ENCODE peak calls at places on chromosome 2, in four cellular contexts. S is H9, R is IMR-90, H is H1. Z is an unnamed sample.

GRCh38 chr2:203685789-203686433 is 20.5 kb upstream of the CD28 start:
- DNase-seq in S (no peak), H (no peak), R (no peak), Z (no peak)

GRCh38 chr2:126895336-126895735 is 3.4 kb upstream of the TEX51 start:
- DNase-seq in S (peak), R (no peak), H (no peak), Z (no peak)

GRCh38 chr2:150610670-150611279 is 123.3 kb upstream of the RND3 start:
- DNase-seq in S (peak), R (peak), H (no peak), Z (peak)

GRCh38 chr2:14781148-14781547 is 148.6 kb downstream of the LRATD1 start:
- DNase-seq in H (no peak), S (no peak), R (no peak), Z (no peak)

GRCh38 chr2:7272180-7272579 is 355.0 kb downstream of the RNF144A start:
- DNase-seq in R (peak), S (no peak), H (no peak), Z (no peak)

GRCh38 chr2:65579506-65580235 is 147.3 kb upstream of the SPRED2 start:
- DNase-seq in S (peak), H (no peak), R (no peak), Z (peak)

GRCh38 chr2:145752091-145752806 is 1232.3 kb upstream of the ZEB2 start:
- DNase-seq in H (no peak), S (no peak), R (peak), Z (peak)

GRCh38 chr2:233089851-233090250 is 29.7 kb downstream of the INPP5D start:
- DNase-seq in H (no peak), S (no peak), R (no peak), Z (no peak)

GRCh38 chr2:74045454-74045853 is 60.7 kb downstream of the TET3 start:
- DNase-seq in S (no peak), R (peak), H (no peak), Z (no peak)

GRCh38 chr2:109242654-109243331 is 113.8 kb downstream of the SH3RF3 start:
- DNase-seq in R (peak), H (no peak), S (no peak), Z (no peak)

GRCh38 chr2:169661263-169661662 is 32.9 kb downstream of the CFAP210 start:
- DNase-seq in R (no peak), H (no peak), S (no peak), Z (no peak)

GRCh38 chr2:228927028-228928010 is 343.8 kb downstream of the PID1 start:
- DNase-seq in S (no peak), H (no peak), R (no peak), Z (no peak)

GRCh38 chr2:240631561-240632290 is 6.4 kb downstream of the GPR35 start:
- DNase-seq in R (no peak), H (no peak), S (no peak), Z (no peak)

GRCh38 chr2:143132360-143132759 is 3.1 kb downstream of the ARHGAP15 start:
- DNase-seq in R (no peak), H (no peak), S (no peak), Z (peak)

GRCh38 chr2:28415010-28415409 is 22.4 kb downstream of the FOSL2 start:
- DNase-seq in S (no peak), R (no peak), H (no peak), Z (no peak)

GRCh38 chr2:26530141-26530540 is 52.2 kb upstream of the OTOF start:
- DNase-seq in R (no peak), S (no peak), H (no peak), Z (no peak)

DNA sequence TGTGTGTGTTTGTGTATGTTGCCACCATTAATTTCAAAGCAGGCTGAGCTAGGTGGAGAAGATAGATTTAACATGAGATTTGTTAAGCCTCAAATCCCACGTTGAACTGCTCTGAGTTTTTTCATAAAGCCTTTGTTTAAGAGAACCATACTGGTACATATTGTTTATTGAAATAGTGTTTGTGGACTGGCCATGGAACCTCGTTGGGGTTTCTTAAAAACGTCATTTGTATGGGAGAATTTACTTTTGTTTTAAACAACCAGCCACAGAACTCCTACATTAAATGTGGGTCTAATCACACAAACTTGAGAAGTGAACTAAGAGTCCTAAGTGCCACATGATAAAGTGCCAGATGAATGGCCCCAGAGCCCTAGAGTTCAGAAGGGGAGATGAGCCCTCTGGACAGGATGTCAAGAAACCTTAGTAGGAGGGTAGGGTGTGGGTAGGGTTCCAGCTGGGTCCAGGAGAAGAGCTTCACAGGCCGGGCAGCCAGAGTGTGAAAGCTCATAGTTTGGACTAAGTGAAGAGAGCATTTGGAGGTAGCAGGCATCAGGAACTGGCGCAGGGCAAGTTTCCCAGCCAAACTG is 120.6 kb upstream of the EML6 start:
- DNase-seq in R (peak), H (no peak), S (no peak), Z (no peak)
- H3K4ac ChIP-seq in R (peak), H (no peak), S (no peak), Z (no peak)

GRCh38 chr2:167191588-167191987 is 303.3 kb downstream of the XIRP2 start:
- DNase-seq in R (peak), S (no peak), H (no peak), Z (no peak)
- H4K5ac ChIP-seq in R (no peak), S (no peak), H (no peak), Z (no peak)

DNA sequence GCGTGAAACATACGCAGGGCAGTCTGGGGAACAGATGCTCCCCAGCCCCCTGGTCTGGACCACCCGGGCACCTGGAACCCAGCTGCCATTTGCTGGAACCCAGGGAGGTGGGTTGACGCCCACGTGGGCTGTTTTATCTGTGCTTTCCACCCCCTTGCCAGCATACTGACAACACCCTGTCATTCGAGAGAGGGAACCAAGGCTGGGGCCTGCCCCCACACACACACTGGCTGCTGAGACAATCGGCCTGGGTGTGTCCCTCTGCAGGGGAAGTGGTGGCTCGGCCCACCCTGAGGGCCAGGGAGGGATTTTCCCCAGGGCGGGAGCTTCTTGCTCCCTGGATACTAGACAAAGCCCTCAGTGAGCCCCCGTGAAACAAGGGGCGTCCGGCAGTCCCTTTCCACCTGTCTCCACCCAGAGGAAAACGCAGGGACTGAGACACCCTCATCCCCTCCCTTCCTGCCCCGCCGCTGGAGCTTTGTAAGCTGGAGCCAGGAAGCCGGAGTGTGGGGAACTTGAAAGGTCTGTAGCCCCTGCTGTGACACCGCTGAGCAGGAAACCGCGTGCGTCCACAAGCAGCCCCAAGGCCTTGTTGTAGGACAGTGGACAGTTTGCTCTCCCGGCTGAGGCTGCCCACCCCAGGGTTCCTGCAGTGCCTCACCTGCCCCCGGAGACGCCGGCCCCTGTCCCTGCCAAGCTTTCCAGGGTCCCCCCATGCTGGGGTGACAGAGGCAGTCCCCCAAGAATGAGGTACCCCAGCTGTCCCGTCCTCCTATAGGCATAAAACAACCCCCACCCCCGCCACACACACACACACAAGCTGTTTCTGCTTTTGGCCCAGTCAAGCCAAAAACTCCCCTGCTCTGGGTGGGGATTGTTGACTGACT is 14.1 kb upstream of the KLF11 start:
- DNase-seq in H (no peak), R (no peak), S (peak), Z (peak)
- H3K9ac ChIP-seq in H (no peak), R (no peak), S (no peak), Z (peak)

DNA sequence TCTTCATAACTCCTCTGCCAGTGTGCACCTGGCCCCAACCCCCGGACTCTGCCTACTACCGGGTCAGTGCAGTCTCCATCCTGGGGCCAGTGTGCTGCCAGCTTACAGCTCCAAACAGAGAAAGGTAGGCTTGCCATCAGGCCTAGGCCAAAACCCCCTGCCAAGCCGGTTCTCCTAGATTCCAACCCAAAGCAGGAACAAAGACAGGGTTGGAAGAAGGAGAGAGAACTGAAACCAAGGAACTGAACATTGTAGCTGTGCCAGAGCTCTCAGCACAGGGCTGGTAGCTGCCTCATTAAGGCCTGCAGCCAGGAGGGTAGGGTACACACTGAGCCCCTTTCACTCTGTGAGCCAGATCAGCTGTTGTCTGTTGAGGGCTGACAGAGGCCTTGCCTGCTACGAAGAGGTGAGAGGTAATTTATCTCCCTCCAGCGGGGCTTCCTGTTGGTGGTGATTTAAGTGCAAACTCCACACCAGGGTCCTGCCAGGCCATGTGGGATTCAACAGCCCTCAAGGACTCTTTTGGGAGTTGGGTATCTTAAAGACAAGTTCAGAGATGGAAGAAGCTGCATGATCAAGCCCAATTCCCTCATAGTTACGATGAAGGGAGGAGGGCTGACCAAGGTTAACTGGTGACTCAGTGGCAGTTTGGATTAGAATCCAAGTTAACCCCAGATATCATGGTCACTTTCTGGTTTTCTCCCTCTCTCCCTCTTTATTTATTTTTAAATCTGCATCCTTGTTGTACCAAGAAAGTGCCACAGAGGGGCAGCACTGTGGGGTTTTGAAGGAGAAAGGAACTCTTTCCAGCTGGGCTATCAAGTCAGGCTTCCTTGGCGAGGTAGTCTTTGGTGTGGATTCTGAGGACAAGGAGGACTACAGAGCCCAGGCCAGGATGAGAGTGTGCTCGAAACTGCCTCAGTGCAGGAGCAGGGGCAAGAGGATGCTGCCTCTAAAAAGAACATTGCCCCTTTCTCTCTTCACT is 48.1 kb downstream of the CYRIA start:
- DNase-seq in H (no peak), R (peak), S (peak), Z (peak)
- H3K4ac ChIP-seq in H (no peak), R (peak), S (no peak), Z (no peak)

GRCh38 chr2:201669865-201670264 is 26.6 kb upstream of the TMEM237 start:
- DNase-seq in S (no peak), R (no peak), H (no peak), Z (no peak)
- H4K5ac ChIP-seq in S (no peak), R (no peak), H (no peak), Z (no peak)